ENCODE peak calls at places on chromosomes 7 and 10, in six cellular contexts. Q is HepG2, E is K562, K is upper lobe of left lung, R is GM12878, U is A549. V is an unnamed sample.
A peak's percentile ranks its signal among the peaks of the same experiment; 100 is the strongest.

GRCh38 chr10:48634198-48634983 is 29.5 kb upstream of the ARHGAP22 start:
- ATAC-seq in Q (no peak), E (no peak), K (peak; percentile 93), R (peak; percentile 97), U (no peak), V (peak; percentile 73)

GRCh38 chr10:30985552-30985951 is 46.1 kb downstream of the ZNF438 start:
- ATAC-seq in Q (no peak), E (no peak), K (no peak), R (no peak), U (no peak), V (no peak)

GRCh38 chr7:114150704-114151103 is 231.9 kb upstream of the PPP1R3A start:
- ATAC-seq in Q (no peak), E (no peak), K (no peak), R (no peak), U (no peak), V (no peak)

GRCh38 chr7:92826258-92827004 is 9.9 kb downstream of the CDK6 start:
- ATAC-seq in Q (no peak), E (peak; percentile 12), K (no peak), R (peak; percentile 4), U (no peak), V (no peak)

GRCh38 chr7:23254051-23254681 is 7.6 kb downstream of the GPNMB start:
- ATAC-seq in Q (no peak), E (no peak), K (no peak), R (no peak), U (peak; percentile 56), V (no peak)

GRCh38 chr7:3493499-3493898 is 192.4 kb downstream of the SDK1 start:
- ATAC-seq in Q (no peak), E (no peak), K (peak; percentile 45), R (no peak), U (no peak), V (no peak)

GRCh38 chr7:112854169-112854568 is 64.0 kb upstream of the TMEM168 start:
- ATAC-seq in Q (no peak), E (no peak), K (no peak), R (no peak), U (no peak), V (no peak)

GRCh38 chr10:32854435-32854834 is 103.6 kb downstream of the ITGB1 start:
- ATAC-seq in Q (no peak), E (no peak), K (no peak), R (no peak), U (no peak), V (no peak)

GRCh38 chr7:142838461-142839213 is 16.2 kb upstream of the EPHB6 start:
- ATAC-seq in Q (no peak), E (peak; percentile 95), K (no peak), R (peak; percentile 27), U (no peak), V (no peak)

GRCh38 chr10:117997673-117998072 is 49.1 kb downstream of the RAB11FIP2 start:
- ATAC-seq in Q (no peak), E (no peak), K (no peak), R (no peak), U (no peak), V (no peak)

GRCh38 chr10:62033108-62033507 is 131.6 kb downstream of the ARID5B start:
- ATAC-seq in Q (no peak), E (no peak), K (no peak), R (no peak), U (no peak), V (no peak)

GRCh38 chr7:3069767-3070449 is 26.2 kb upstream of the CARD11 start:
- ATAC-seq in Q (no peak), E (no peak), K (no peak), R (no peak), U (no peak), V (no peak)

GRCh38 chr7:143392875-143393266 is 11.7 kb downstream of the ZYX start:
- ATAC-seq in Q (no peak), E (no peak), K (no peak), R (no peak), U (no peak), V (no peak)

GRCh38 chr7:99778880-99779279 is 5.1 kb downstream of the CYP3A4 start:
- ATAC-seq in Q (no peak), E (no peak), K (no peak), R (no peak), U (no peak), V (no peak)

GRCh38 chr10:89463846-89464537 is 49.6 kb downstream of the IFIT5 start:
- ATAC-seq in Q (no peak), E (no peak), K (no peak), R (no peak), U (no peak), V (no peak)

GRCh38 chr7:130912086-130912909 is 178.3 kb upstream of the KLF14 start:
- ATAC-seq in Q (no peak), E (peak; percentile 37), K (peak; percentile 49), R (peak; percentile 27), U (no peak), V (no peak)

GRCh38 chr7:130914589-130915294 is 180.7 kb upstream of the KLF14 start:
- ATAC-seq in Q (no peak), E (no peak), K (no peak), R (no peak), U (no peak), V (no peak)

GRCh38 chr7:130910949-130911944 is 177.2 kb upstream of the KLF14 start:
- ATAC-seq in Q (no peak), E (peak; percentile 67), K (peak; percentile 9), R (no peak), U (no peak), V (no peak)

GRCh38 chr7:130912910-130913720 is 179.1 kb upstream of the KLF14 start:
- ATAC-seq in Q (peak; percentile 62), E (peak; percentile 62), K (peak; percentile 87), R (peak; percentile 95), U (peak; percentile 78), V (peak; percentile 83)

DNA sequence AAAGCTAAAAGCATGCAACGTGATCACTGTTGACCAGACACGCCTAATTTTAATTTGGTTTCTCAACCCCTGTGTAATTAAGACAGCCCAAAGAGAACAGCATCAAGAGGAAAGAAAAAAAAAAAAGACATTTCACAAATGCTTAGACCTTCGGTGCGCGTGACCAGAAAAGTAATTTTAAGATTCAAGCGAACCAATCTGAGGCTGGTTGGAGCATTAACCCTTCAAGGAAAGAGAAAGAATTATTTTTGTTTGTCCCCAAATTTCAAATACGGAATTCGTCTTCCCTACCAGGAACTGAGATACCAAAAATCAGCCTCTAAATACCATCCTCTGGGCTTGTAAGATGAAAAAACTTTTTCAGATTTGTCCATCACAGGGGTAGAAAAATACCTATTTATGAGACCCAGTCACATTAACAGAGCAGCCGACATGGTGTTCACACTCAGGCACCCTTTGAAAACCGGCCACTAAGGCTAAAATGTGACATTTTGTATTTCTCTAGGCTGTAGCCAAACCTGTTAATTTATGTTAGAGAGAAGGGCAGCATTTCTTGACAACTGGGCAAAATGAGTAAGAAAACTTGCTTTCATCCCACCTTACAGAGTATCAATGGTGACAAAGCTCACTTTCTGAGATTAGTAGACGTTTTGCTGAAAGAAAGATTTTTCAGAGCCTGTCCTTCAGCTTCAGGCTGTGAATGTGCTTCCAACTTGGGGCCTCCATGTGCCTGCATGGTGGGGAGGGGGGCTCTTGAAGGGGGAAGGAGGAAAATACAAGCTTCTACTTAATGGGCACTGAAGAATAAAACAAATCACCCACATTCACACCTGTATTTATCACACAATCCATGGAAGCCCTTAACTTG is 179.9 kb upstream of the KLF14 start:
- ATAC-seq in Q (no peak), E (no peak), K (no peak), R (peak; percentile 2), U (no peak), V (no peak)
- H3K4me3 ChIP-seq in Q (peak overlapping the region; percentile 54), E (no peak overlapping the region), K (no peak overlapping the region), R (peak overlapping the region; percentile 58), U (peak overlapping the region; percentile 62), V (peak overlapping the region; percentile 30)

DNA sequence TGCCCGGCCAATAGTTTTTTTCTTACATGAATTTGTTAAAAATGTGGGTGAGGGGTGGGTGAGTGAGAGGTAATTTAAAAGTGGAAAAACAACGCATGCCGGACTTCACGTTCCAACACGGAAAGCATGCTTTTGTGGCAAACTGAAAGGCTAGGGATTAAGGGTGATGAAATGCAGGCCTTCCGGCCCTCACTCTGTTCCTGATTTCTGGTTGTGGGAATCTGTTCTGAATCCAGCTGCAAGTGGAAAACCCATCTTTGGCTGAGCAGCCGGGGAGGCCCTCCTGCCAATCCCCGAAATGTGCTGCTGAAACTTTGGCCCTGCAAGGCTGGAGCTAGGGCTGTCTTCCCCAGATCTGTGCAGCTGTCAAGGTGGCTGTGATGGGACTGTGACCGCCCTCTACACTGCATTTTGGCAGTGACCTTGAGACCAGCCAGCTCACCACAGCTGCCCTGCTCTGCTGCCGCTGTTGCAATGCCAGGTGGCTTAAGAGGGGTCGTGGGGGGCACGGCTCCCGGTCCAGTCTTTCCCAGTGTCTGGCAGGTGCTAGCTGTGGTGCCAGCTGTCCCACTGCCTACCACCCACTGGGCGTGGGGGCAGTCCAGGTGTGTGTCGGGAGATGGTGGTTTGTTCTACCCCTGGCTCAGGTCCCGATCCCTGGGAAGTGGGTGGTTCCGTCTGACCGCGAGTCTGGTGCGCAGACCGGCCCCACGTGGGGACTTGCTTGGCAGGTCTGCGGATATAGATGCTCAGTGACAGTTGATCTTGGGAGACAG is 39.0 kb downstream of the TET1 start:
- ATAC-seq in Q (peak; percentile 74), E (peak; percentile 42), K (peak; percentile 38), R (no peak), U (peak; percentile 31), V (peak; percentile 64)
- TF ChIP-seq EP300 in Q (no peak), E (no peak), K (no peak), R (no peak), U (no peak), V (no peak)

DNA sequence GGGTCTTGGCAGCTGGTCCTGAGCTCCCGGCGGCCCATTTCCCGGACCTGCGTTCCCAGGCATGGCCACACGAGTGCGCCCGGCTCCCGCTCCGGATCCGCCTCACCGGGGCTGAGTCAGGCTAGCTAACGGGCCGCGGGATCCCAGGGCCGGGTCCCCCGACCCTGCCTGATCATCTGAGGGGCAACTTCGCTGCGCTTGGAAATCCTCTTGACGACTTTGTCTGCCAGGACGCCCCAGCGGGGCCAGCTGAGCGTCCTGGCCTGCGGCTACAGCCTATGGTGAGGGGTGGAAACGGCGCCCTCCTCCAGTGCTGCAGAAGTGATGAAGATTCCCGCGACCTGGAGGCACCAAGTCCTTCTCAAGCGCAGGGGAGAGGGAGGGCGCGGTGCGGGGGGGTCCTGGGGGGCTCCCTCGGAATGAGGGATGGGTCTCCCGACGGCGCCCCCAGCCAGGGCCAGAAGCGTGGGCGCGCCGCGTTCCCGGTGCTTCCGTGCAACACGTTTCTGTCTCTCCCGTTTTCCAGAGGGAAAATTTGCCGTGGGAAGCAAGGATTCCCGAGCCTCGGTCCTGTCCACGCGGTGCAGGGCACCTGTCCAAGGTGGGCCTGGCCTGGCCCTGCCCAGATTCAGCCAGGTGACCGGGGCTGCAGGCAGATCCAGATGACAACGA is 212.4 kb downstream of the CCSER2 start:
- ATAC-seq in Q (peak; percentile 85), E (peak; percentile 92), K (peak; percentile 90), R (peak; percentile 91), U (peak; percentile 82), V (peak; percentile 70)
- H3K4me3 ChIP-seq in Q (peak overlapping the region; percentile 73), E (peak overlapping the region; percentile 11), K (no peak overlapping the region), R (no peak overlapping the region), U (peak overlapping the region; percentile 47), V (peak overlapping the region; percentile 13)

DNA sequence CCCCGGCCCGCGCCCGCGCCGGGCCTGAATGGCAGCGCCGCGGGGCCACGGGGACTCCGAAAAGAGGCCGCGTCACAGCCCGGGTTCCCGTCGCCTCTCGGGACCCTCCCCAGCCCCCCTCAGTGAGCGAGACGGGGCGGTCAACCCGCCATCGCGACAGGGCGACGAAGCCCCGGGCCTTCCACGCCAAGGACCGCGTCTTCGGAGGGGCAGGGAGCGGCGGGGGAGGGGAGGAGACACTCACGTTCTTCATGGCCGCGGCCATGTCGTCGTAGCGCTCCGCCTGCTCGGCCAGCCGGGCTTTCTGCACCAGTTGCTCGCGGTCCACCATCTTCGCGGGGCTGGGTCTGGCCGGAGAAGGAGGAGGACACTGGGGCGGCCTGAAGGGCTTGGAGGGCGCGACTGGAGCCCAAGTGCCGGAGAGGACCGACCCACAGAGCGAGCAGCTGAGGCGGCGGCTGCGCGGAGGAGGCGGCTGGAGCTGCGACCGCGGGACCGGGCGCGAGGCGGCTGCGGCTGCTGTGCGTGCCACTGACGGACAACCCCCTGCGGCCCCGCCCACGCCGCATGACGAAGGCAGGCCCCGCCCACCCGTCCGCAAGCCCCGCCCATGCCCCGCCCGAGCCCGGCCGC is at the start of gene YWHAG:
- ATAC-seq in Q (peak; percentile 81), E (peak; percentile 83), K (peak; percentile 97), R (peak; percentile 78), U (peak; percentile 83), V (peak; percentile 89)
- TF ChIP-seq EP300 in Q (no peak), E (no peak), K (peak; percentile 63), R (no peak), U (no peak), V (no peak)